ENCODE peak calls at places on chromosomes 12 and 14, in four cellular contexts. One of them, this sample, is unnamed.

GRCh38 chr12:19778822-19779221 is 339.5 kb downstream of the AEBP2 start:
- DNase-seq in H1: no peak
- DNase-seq in HepG2: no peak
- DNase-seq in GM12878: no peak
- DNase-seq in this sample: no peak

GRCh38 chr12:6172086-6172485 is 28.1 kb upstream of the CD9 start:
- DNase-seq in HepG2: no peak
- DNase-seq in H1: no peak
- DNase-seq in GM12878: no peak
- DNase-seq in this sample: no peak

GRCh38 chr12:94525951-94526350 is 66.3 kb upstream of the CEP83 start:
- DNase-seq in GM12878: no peak
- DNase-seq in HepG2: no peak
- DNase-seq in H1: no peak
- DNase-seq in this sample: no peak

GRCh38 chr12:107275530-107275929 is 182.2 kb upstream of the CRY1 start:
- DNase-seq in H1: no peak
- DNase-seq in HepG2: no peak
- DNase-seq in GM12878: no peak
- DNase-seq in this sample: no peak

GRCh38 chr12:47736877-47737676 is 11.8 kb upstream of the ENDOU start:
- DNase-seq in H1: no peak
- DNase-seq in HepG2: no peak
- DNase-seq in GM12878: no peak
- DNase-seq in this sample: no peak

GRCh38 chr12:52260351-52261210 is 13.9 kb upstream of the KRT86 start:
- DNase-seq in H1: no peak
- DNase-seq in HepG2: no peak
- DNase-seq in GM12878: no peak
- DNase-seq in this sample: no peak

GRCh38 chr14:58444627-58445026 is 17.1 kb downstream of the KIAA0586 start:
- DNase-seq in HepG2: no peak
- DNase-seq in H1: no peak
- DNase-seq in GM12878: no peak
- DNase-seq in this sample: no peak

GRCh38 chr12:25997401-25997973 is 39.0 kb downstream of the RASSF8 start:
- DNase-seq in HepG2: no peak
- DNase-seq in H1: no peak
- DNase-seq in GM12878: no peak
- DNase-seq in this sample: peak; percentile 92

GRCh38 chr14:101476931-101477553 is 84.3 kb upstream of the DIO3 start:
- DNase-seq in GM12878: no peak
- DNase-seq in HepG2: peak; percentile 49
- DNase-seq in H1: peak; percentile 36
- DNase-seq in this sample: peak; percentile 42

GRCh38 chr14:101478796-101479410 is 82.4 kb upstream of the DIO3 start:
- DNase-seq in H1: no peak
- DNase-seq in GM12878: no peak
- DNase-seq in HepG2: no peak
- DNase-seq in this sample: no peak

GRCh38 chr14:101477648-101478047 is 83.6 kb upstream of the DIO3 start:
- DNase-seq in H1: no peak
- DNase-seq in HepG2: no peak
- DNase-seq in GM12878: no peak
- DNase-seq in this sample: no peak

GRCh38 chr14:101476258-101476930 is 84.9 kb upstream of the DIO3 start:
- DNase-seq in H1: no peak
- DNase-seq in GM12878: no peak
- DNase-seq in HepG2: no peak
- DNase-seq in this sample: no peak

GRCh38 chr14:101478096-101478495 is 83.2 kb upstream of the DIO3 start:
- DNase-seq in HepG2: no peak
- DNase-seq in GM12878: no peak
- DNase-seq in H1: no peak
- DNase-seq in this sample: no peak
- TF ChIP-seq SUZ12 in HepG2: no peak
- TF ChIP-seq SUZ12 in GM12878: no peak
- TF ChIP-seq SUZ12 in H1: no peak
- TF ChIP-seq SUZ12 in this sample: no peak

GRCh38 chr12:49198431-49199155 is 9.7 kb upstream of the TUBA1A start:
- DNase-seq in GM12878: no peak
- DNase-seq in H1: no peak
- DNase-seq in HepG2: no peak
- DNase-seq in this sample: peak; percentile 48
- H3K36me3 ChIP-seq in GM12878: no peaks in the 10 kb centered on the region
- H3K36me3 ChIP-seq in H1: no peaks in the 10 kb centered on the region
- H3K36me3 ChIP-seq in HepG2: no peaks in the 10 kb centered on the region
- H3K36me3 ChIP-seq in this sample: no peaks in the 10 kb centered on the region

DNA sequence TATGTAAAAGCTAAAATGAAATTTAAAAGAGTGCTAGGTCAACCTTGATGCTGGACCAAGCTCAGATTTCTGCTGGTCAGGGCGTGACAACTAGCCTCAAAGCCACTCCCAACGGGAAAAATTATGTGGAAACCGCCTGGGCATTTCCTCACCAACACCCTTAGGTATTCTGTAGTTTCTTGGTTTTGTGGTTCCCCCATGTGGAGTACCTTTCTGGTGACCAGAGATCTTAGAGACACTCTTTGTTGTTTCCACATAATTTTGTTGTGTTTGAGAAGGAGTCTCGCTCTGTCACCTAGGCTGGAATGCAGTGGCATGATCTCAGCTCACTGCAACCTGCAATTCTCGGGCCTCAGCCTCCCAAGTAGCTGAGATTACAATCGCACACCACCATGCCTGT is 119.9 kb downstream of the DENND5B start:
- DNase-seq in GM12878: no peak
- DNase-seq in HepG2: no peak
- DNase-seq in H1: no peak
- DNase-seq in this sample: no peak
- TF ChIP-seq SUZ12 in GM12878: no peak
- TF ChIP-seq SUZ12 in HepG2: no peak
- TF ChIP-seq SUZ12 in H1: no peak
- TF ChIP-seq SUZ12 in this sample: no peak

DNA sequence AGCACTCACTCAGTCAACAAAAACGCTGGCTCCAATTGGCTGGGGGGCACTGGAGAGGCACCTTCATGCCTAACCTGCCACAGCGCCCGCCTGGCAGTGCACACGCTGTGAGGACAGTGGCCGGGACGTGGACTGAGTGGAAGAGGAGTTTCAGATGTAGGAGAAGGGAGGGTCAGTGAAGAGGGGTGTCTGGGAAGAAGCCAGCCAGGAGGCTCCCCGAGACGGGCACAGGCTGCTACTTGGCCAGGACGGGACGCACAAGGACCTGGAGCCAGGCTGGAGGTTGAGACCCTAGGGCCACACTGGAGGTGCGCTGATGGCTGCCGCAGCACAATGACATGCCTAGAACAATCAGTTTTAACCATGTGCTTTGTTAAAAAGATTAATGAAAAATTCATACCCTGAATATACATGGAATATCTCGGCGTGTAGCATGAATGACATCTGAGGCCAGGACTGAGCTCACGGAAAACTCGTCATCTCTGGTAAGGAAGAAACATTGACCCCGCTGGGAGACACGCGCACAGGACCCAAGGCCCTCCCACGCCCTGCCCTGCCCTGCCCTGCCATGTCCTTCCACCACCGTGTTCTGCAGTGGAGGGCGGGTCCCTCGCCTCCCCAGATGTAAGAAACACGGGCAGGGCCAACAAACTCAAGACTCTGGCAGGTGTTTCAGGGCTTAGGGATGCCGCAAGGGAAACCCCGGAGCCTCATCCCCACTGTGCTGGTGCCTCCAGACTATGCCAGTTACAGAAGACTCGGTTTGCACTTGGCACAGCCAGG is 25.0 kb downstream of the AMN start:
- DNase-seq in GM12878: no peak
- DNase-seq in HepG2: no peak
- DNase-seq in H1: no peak
- DNase-seq in this sample: no peak
- H3K36me3 ChIP-seq in GM12878: peaks cover 7% of the 10 kb centered on the region
- H3K36me3 ChIP-seq in HepG2: peaks cover 35% of the 10 kb centered on the region
- H3K36me3 ChIP-seq in H1: peaks cover 11% of the 10 kb centered on the region
- H3K36me3 ChIP-seq in this sample: peaks cover 80% of the 10 kb centered on the region

This sample was measured in NT2/D1.